ENCODE peak calls at places on chromosomes 5 and 9, in five cellular contexts. N is nephron progenitor cell, T is astrocyte, O is GM20000, Z is WTC11. B is an unnamed sample.

GRCh38 chr5:67879619-67880357 is 335.8 kb upstream of the PIK3R1 start:
- DNase-seq in Z (no peak), O (no peak), N (no peak), T (peak; percentile 85), B (no peak)

GRCh38 chr5:125712397-125712796 is 710.8 kb upstream of the GRAMD2B start:
- DNase-seq in O (no peak), T (no peak), N (no peak), Z (no peak), B (no peak)

GRCh38 chr5:96655506-96655905 is 6.7 kb upstream of the CAST start:
- DNase-seq in O (no peak), Z (no peak), N (no peak), T (no peak), B (no peak)

GRCh38 chr5:32562841-32563240 is 22.5 kb upstream of the SUB1 start:
- DNase-seq in N (no peak), Z (no peak), T (peak; percentile 12), O (no peak), B (no peak)

GRCh38 chr9:77386187-77386586 is 208.9 kb downstream of the VPS13A start:
- DNase-seq in T (peak; percentile 14), N (no peak), O (no peak), Z (no peak), B (no peak)

GRCh38 chr5:78804995-78805394 is 156.4 kb upstream of the LHFPL2 start:
- DNase-seq in T (no peak), N (no peak), Z (no peak), O (no peak), B (no peak)

GRCh38 chr5:98307811-98308210 is 465.7 kb upstream of the RGMB start:
- DNase-seq in O (no peak), T (peak; percentile 84), N (no peak), Z (no peak), B (no peak)

GRCh38 chr9:120655005-120655622 is 59.2 kb downstream of the MEGF9 start:
- DNase-seq in Z (no peak), T (peak; percentile 56), N (no peak), O (no peak), B (peak; percentile 21)

GRCh38 chr5:151682751-151683331 is 3.9 kb downstream of the SPARC start:
- DNase-seq in T (no peak), Z (no peak), N (no peak), O (no peak), B (no peak)

GRCh38 chr9:83327323-83327722 is 210.9 kb downstream of the FRMD3 start:
- DNase-seq in O (no peak), T (no peak), Z (no peak), N (no peak), B (no peak)

GRCh38 chr5:56155992-56156584 is 77.0 kb downstream of the ANKRD55 start:
- DNase-seq in Z (no peak), T (no peak), O (no peak), N (no peak), B (peak; percentile 27)

GRCh38 chr5:57232293-57233033 is 58.6 kb downstream of the GPBP1 start:
- DNase-seq in N (no peak), O (no peak), T (no peak), Z (no peak), B (no peak)

GRCh38 chr9:20031836-20032235 is 243.0 kb upstream of the SLC24A2 start:
- DNase-seq in Z (no peak), T (no peak), O (no peak), N (no peak), B (no peak)

GRCh38 chr5:41924872-41925554 is at the start of gene FBXO4:
- DNase-seq in O (peak; percentile 85), N (peak; percentile 64), T (peak; percentile 73), Z (peak; percentile 66), B (peak; percentile 93)

GRCh38 chr5:73487815-73488214 is 10.4 kb upstream of the BTF3 start:
- DNase-seq in O (no peak), Z (no peak), T (no peak), N (no peak), B (no peak)

GRCh38 chr9:90458485-90458884 is 184.1 kb downstream of the DIRAS2 start:
- DNase-seq in Z (peak; percentile 24), T (no peak), N (no peak), O (no peak), B (no peak)
- TF ChIP-seq CTCF in Z (no peak), T (no peak), N (no peak), O (no peak), B (no peak)

GRCh38 chr5:69265931-69266330 is 31.2 kb downstream of the CDK7 start:
- DNase-seq in N (peak; percentile 47), T (no peak), Z (peak; percentile 82), O (no peak), B (peak; percentile 15)
- TF ChIP-seq CTCF in N (peak; percentile 32), T (no peak), Z (peak; percentile 50), O (no peak), B (peak; percentile 26)

DNA sequence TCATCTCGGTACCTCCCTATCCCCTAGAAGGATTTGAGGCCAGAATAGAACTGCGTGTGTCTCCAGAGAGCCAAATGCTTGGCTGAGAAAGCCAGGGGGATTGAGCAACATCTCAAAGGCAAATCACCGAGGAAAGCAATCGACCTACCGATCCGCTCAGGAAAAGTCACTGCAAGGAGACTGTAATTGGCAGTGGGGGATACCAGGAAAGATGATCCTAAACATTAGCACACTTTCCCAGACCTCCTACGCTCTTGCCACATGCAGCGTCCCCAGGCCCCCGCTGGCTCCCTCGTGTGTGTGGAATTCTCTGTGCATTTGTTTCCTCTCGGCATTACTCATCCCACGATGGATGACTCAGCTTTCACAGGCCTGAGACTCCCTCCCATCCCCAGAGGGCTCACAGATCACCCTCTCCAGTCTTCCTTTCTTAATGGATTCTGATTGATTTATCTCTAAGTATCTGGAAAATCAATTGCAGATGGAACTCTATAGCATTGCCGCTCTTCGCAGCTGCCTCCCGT is 82.2 kb upstream of the ICE1 start:
- DNase-seq in N (peak; percentile 71), O (no peak), T (peak; percentile 95), Z (peak; percentile 60), B (no peak)
- TF ChIP-seq CTCF in N (peak; percentile 50), O (no peak), T (peak; percentile 79), Z (no peak), B (no peak)

DNA sequence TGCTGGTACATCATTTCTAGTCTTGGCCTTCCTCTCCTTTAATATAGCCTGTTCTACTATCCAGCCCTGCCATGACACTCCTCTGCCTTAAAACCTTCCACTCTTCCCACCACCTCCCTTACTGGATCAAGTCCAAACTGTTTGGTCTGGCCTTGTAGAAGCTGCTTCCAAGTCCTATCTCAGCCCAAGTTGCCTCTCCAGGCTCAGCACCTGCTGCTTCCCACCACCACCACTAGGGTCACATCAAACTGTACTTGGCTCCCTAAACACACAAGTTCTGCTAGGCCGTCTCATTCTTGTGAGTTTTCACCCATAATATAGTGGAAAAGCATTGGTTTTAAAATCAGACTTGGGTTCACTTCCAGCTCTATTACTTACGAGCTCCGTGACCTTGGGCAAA is 1.4 kb downstream of the NDUFA8 start:
- DNase-seq in O (peak; percentile 33), T (peak; percentile 31), Z (peak; percentile 53), N (peak; percentile 27), B (peak; percentile 69)
- TF ChIP-seq CTCF in O (peak; percentile 36), T (peak; percentile 64), Z (peak; percentile 35), N (peak; percentile 45), B (peak; percentile 68)

GRCh38 chr9:17832812-17833211 is 253.9 kb downstream of the SH3GL2 start:
- DNase-seq in N (no peak), Z (no peak), O (no peak), T (no peak), B (no peak)
- TF ChIP-seq CTCF in N (no peak), Z (no peak), O (no peak), T (no peak), B (no peak)

GRCh38 chr9:113675475-113675941 is 200.6 kb upstream of the ZNF618 start:
- DNase-seq in Z (no peak), N (no peak), T (peak; percentile 99), O (no peak), B (no peak)
- TF ChIP-seq CTCF in Z (no peak), N (no peak), T (no peak), O (no peak), B (no peak)

GRCh38 chr9:2242778-2243395 is 227.7 kb downstream of the SMARCA2 start:
- DNase-seq in Z (no peak), O (no peak), N (no peak), T (peak; percentile 22), B (no peak)

GRCh38 chr9:2235623-2236022 is 220.5 kb downstream of the SMARCA2 start:
- DNase-seq in N (no peak), O (no peak), T (no peak), Z (no peak), B (no peak)

GRCh38 chr9:2243666-2244555 is 228.8 kb downstream of the SMARCA2 start:
- DNase-seq in O (no peak), T (no peak), Z (no peak), N (no peak), B (no peak)

GRCh38 chr9:2241875-2242741 is 227.0 kb downstream of the SMARCA2 start:
- DNase-seq in N (peak; percentile 88), O (peak; percentile 65), T (peak; percentile 90), Z (peak; percentile 83), B (peak; percentile 89)

GRCh38 chr9:2241461-2241874 is 226.3 kb downstream of the SMARCA2 start:
- DNase-seq in N (peak; percentile 64), O (peak; percentile 9), Z (peak; percentile 83), T (peak; percentile 97), B (peak; percentile 53)
- TF ChIP-seq CTCF in N (peak; percentile 42), O (no peak), Z (peak; percentile 42), T (peak; percentile 53), B (no peak)

B was measured in GM12865.